ENCODE peak calls at places on chromosomes 12 and 14, in ten cellular contexts. R, F, M, N, J, X, D, P, I and T are unnamed samples.

GRCh38 chr14:105857816-105858675 is 331.7 kb downstream of the TMEM121 start:
- DNase-seq in R (no peak), F (no peak), M (no peak), N (no peak), J (no peak), X (no peak), D (no peak), P (peak), I (peak), T (no peak)

GRCh38 chr12:115984607-115985006 is 292.9 kb downstream of the MED13L start:
- DNase-seq in R (no peak), F (no peak), M (no peak), N (no peak), J (no peak), X (no peak), D (no peak), P (no peak), I (no peak), T (no peak)

GRCh38 chr14:56449670-56450213 is 129.9 kb upstream of the TMEM260 start:
- DNase-seq in R (no peak), F (no peak), M (no peak), N (no peak), J (no peak), X (no peak), D (no peak), P (no peak), I (no peak), T (no peak)

GRCh38 chr12:86698581-86698980 is 442.4 kb upstream of the MGAT4C start:
- DNase-seq in R (no peak), F (no peak), M (peak), N (peak), J (no peak), X (no peak), D (no peak), P (no peak), I (no peak), T (no peak)

GRCh38 chr12:24510581-24511125 is 438.2 kb downstream of the BCAT1 start:
- DNase-seq in R (no peak), F (no peak), M (no peak), N (no peak), J (no peak), X (no peak), D (peak), P (no peak), I (no peak), T (no peak)

GRCh38 chr14:68949236-68949965 is 29.7 kb downstream of the ACTN1 start:
- DNase-seq in R (peak), F (no peak), M (no peak), N (no peak), J (peak), X (no peak), D (no peak), P (no peak), I (no peak), T (no peak)

GRCh38 chr12:58458093-58458492 is 462.2 kb downstream of the LRIG3 start:
- DNase-seq in R (no peak), F (no peak), M (peak), N (no peak), J (peak), X (no peak), D (no peak), P (no peak), I (no peak), T (no peak)

GRCh38 chr14:100345711-100346110 is 22.6 kb downstream of the SLC25A47 start:
- DNase-seq in R (no peak), F (no peak), M (no peak), N (no peak), J (no peak), X (no peak), D (no peak), P (no peak), I (no peak), T (no peak)

GRCh38 chr14:70919774-70920173 is 12.5 kb downstream of the PCNX1 start:
- DNase-seq in R (peak), F (no peak), M (peak), N (no peak), J (peak), X (no peak), D (no peak), P (no peak), I (no peak), T (no peak)

GRCh38 chr12:74043343-74043742 is 494.3 kb upstream of the ATXN7L3B start:
- DNase-seq in R (peak), F (no peak), M (peak), N (no peak), J (peak), X (no peak), D (peak), P (no peak), I (no peak), T (no peak)
- H3K4me3 ChIP-seq in R (no peak), F (no peak), M (no peak), N (no peak), J (no peak), X (no peak), D (no peak), P (no peak), I (no peak), T (no peak)

DNA sequence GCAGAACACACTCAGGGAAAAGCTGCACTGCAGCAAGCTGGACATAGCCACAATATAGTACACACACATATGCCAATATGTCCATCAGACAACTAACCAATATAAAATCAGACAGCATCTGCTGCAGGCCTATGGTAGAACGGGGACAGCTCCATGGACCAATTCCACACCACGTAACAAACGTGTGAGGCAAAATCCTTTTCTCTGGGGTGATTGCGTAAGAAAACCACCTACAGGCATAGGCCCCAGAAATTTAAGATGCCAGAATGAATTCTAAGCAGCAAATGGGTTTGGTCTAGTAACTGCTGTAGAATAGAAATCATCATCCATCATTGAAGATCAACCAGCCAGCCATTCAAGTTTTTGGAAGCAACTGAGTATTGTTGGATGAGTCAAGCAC is 368.9 kb upstream of the TMPO start:
- DNase-seq in R (no peak), F (no peak), M (no peak), N (no peak), J (no peak), X (no peak), D (no peak), P (no peak), I (no peak), T (no peak)
- H3K4me3 ChIP-seq in R (no peak), F (no peak), M (no peak), N (no peak), J (no peak), X (no peak), D (no peak), P (no peak), I (no peak), T (no peak)

GRCh38 chr12:130875193-130875592 is 3.3 kb downstream of the RAN start:
- DNase-seq in R (no peak), F (no peak), M (no peak), N (no peak), J (no peak), X (no peak), D (no peak), P (no peak), I (no peak), T (no peak)

GRCh38 chr12:130876297-130876696 is 4.4 kb downstream of the RAN start:
- DNase-seq in R (no peak), F (no peak), M (no peak), N (no peak), J (no peak), X (no peak), D (no peak), P (no peak), I (no peak), T (no peak)

GRCh38 chr12:130873106-130873795 is 1.4 kb downstream of the RAN start:
- DNase-seq in R (peak), F (no peak), M (no peak), N (no peak), J (peak), X (no peak), D (no peak), P (no peak), I (no peak), T (no peak)

GRCh38 chr12:130873825-130874224 is 2.0 kb downstream of the RAN start:
- DNase-seq in R (no peak), F (no peak), M (no peak), N (no peak), J (no peak), X (no peak), D (no peak), P (no peak), I (no peak), T (no peak)

GRCh38 chr12:130874696-130875095 is 2.8 kb downstream of the RAN start:
- DNase-seq in R (no peak), F (no peak), M (no peak), N (no peak), J (no peak), X (no peak), D (no peak), P (no peak), I (no peak), T (no peak)
- H3K4me3 ChIP-seq in R (no peak), F (no peak), M (no peak), N (no peak), J (no peak), X (no peak), D (no peak), P (no peak), I (no peak), T (no peak)

DNA sequence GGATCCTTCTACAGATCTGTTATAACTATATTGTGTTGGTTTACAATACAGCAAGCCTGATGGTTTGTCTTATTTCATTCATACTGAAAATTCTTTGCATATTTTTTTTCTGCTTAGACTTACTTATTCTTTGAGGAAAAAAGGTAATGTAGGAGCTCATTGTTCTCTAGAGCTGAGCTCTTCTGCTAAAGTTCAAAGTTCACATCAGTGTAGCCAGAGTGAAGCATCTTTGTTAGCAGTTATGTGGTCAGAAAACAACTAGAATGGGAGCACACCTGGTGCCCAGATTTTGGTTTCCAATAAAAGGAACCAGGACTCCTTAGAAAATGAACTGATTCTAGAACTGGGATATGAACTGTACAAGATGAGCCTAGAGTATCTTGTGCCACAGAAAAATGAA is 10.3 kb downstream of the GPX2 start:
- DNase-seq in R (no peak), F (no peak), M (no peak), N (no peak), J (no peak), X (no peak), D (no peak), P (no peak), I (no peak), T (no peak)
- H3K4me3 ChIP-seq in R (no peak), F (no peak), M (no peak), N (no peak), J (no peak), X (no peak), D (no peak), P (no peak), I (no peak), T (no peak)

GRCh38 chr12:8065991-8066594 is at the start of gene C3AR1:
- DNase-seq in R (peak), F (no peak), M (peak), N (peak), J (peak), X (no peak), D (no peak), P (no peak), I (peak), T (no peak)

DNA sequence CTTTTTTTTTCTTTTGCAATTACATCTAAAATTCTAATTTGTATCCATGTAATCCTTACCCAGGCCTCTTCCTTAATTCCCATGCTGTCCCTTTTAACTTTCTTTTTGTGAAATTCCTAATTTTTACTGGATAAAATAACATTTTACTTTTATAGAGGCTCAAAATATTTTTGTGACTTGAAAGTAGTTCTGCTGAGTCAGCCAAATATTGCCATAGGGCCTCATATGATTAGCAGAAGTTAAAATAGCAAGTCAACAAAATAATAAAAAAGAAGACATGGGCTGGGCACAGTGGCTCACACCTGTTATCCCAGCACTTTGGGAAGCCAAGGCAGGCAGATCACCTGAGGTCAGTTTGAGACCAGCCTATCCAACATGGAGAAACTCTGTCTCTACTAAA is 2.0 kb downstream of the C3AR1 start:
- DNase-seq in R (no peak), F (no peak), M (no peak), N (no peak), J (no peak), X (no peak), D (no peak), P (no peak), I (no peak), T (no peak)
- H3K4me3 ChIP-seq in R (no peak), F (no peak), M (no peak), N (no peak), J (no peak), X (no peak), D (no peak), P (no peak), I (no peak), T (no peak)